ENCODE peak calls at places on chromosomes 6 and 20, in ten cellular contexts. T, B, S, Y, A, X, L, C, D and I are unnamed samples.

GRCh38 chr6:90701146-90701781 is 114.4 kb upstream of the MAP3K7 start:
- DNase-seq in T (no peak), B (peak; percentile 57), S (no peak), Y (no peak), A (peak; percentile 70), X (no peak), L (no peak), C (no peak), D (no peak), I (no peak)

GRCh38 chr6:71533939-71534379 is 245.3 kb downstream of the OGFRL1 start:
- DNase-seq in T (no peak), B (peak; percentile 24), S (no peak), Y (no peak), A (peak; percentile 27), X (no peak), L (no peak), C (no peak), D (peak; percentile 48), I (no peak)

GRCh38 chr20:9250511-9250910 is 181.6 kb downstream of the PLCB4 start:
- DNase-seq in T (no peak), B (no peak), S (no peak), Y (no peak), A (no peak), X (no peak), L (no peak), C (no peak), D (no peak), I (no peak)

GRCh38 chr6:21522007-21522758 is 71.4 kb upstream of the SOX4 start:
- DNase-seq in T (no peak), B (no peak), S (no peak), Y (no peak), A (no peak), X (no peak), L (no peak), C (no peak), D (no peak), I (no peak)

GRCh38 chr20:58645277-58645968 is 5.7 kb upstream of the STX16 start:
- DNase-seq in T (no peak), B (no peak), S (no peak), Y (no peak), A (no peak), X (no peak), L (peak; percentile 8), C (no peak), D (no peak), I (no peak)

GRCh38 chr6:122347251-122347650 is 52.2 kb upstream of the HSF2 start:
- DNase-seq in T (no peak), B (no peak), S (no peak), Y (no peak), A (no peak), X (no peak), L (no peak), C (no peak), D (no peak), I (no peak)

GRCh38 chr6:50816115-50816675 is 2.5 kb upstream of the TFAP2B start:
- DNase-seq in T (peak; percentile 76), B (peak; percentile 88), S (peak; percentile 53), Y (peak; percentile 69), A (peak; percentile 68), X (peak; percentile 68), L (peak; percentile 77), C (peak; percentile 80), D (peak; percentile 74), I (peak; percentile 74)

GRCh38 chr6:41707565-41708200 is 27.7 kb downstream of the TFEB start:
- DNase-seq in T (no peak), B (no peak), S (no peak), Y (no peak), A (peak; percentile 71), X (peak; percentile 67), L (no peak), C (no peak), D (no peak), I (no peak)

GRCh38 chr6:151284431-151285060 is 44.8 kb downstream of the AKAP12 start:
- DNase-seq in T (no peak), B (peak; percentile 36), S (no peak), Y (no peak), A (no peak), X (no peak), L (no peak), C (no peak), D (no peak), I (no peak)

GRCh38 chr6:70616728-70617260 is 50.1 kb downstream of the SDHAF4 start:
- DNase-seq in T (no peak), B (no peak), S (no peak), Y (no peak), A (no peak), X (no peak), L (no peak), C (peak; percentile 29), D (no peak), I (peak; percentile 14)

GRCh38 chr6:17768388-17768787 is 61.7 kb upstream of the NUP153 start:
- DNase-seq in T (no peak), B (peak; percentile 23), S (no peak), Y (no peak), A (no peak), X (no peak), L (no peak), C (no peak), D (peak; percentile 32), I (no peak)

GRCh38 chr6:158799051-158799792 is 19.9 kb downstream of the EZR start:
- DNase-seq in T (peak; percentile 73), B (peak; percentile 95), S (no peak), Y (no peak), A (peak; percentile 44), X (no peak), L (peak; percentile 86), C (peak; percentile 70), D (peak; percentile 67), I (peak; percentile 59)

GRCh38 chr20:17875981-17876385 is 92.6 kb downstream of the SNX5 start:
- DNase-seq in T (no peak), B (no peak), S (no peak), Y (no peak), A (no peak), X (no peak), L (no peak), C (no peak), D (no peak), I (no peak)
- H3K4me1 ChIP-seq in T (peaks cover 33% of the 10 kb centered on the region), B (peaks cover 21% of the 10 kb centered on the region), S (no peaks in the 10 kb centered on the region), Y (peaks cover 41% of the 10 kb centered on the region), A (peaks cover 36% of the 10 kb centered on the region), X (peaks cover 39% of the 10 kb centered on the region), L (peaks cover 37% of the 10 kb centered on the region), C (peaks cover 24% of the 10 kb centered on the region), D (peaks cover 22% of the 10 kb centered on the region), I (peaks cover 52% of the 10 kb centered on the region)

DNA sequence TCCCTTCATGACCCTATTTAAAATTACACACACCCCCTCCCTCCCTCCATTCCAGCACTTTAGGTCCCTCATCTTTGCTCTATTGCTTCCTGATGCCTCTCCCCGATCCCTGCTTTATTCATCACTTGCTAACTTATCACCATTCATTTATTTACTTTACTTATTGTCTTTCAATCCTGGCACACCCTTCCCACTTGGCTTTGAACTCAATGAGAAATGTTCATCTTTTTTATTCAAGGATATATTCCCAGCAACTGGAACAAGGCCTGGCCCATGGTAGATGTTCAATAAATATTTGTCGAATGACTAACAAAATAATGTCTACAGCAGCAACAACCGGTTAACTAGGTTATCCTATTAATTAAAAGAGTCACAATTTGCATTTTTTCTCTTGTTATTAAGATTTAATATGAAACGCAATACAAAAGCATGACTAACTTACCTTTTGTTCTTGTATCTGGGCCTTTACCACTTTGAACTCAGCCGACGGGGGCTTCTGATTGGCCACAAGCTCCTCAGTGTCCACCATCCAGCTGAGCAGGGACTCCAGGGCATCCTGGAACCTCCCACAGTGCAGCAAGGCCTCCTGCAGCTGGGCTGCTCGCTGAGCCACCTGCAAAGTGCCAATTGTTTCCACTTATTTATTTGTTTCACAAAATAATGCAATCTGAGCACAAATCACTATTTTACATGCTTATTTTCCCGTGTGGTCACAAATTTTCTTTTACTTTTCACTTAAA is 107.8 kb downstream of the DST start:
- DNase-seq in T (no peak), B (no peak), S (no peak), Y (no peak), A (no peak), X (no peak), L (no peak), C (no peak), D (no peak), I (no peak)
- H3K9me3 ChIP-seq in T (no peaks in the 10 kb centered on the region), B (no peaks in the 10 kb centered on the region), S (no peaks in the 10 kb centered on the region), Y (no peaks in the 10 kb centered on the region), A (no peaks in the 10 kb centered on the region), X (no peaks in the 10 kb centered on the region), L (no peaks in the 10 kb centered on the region), C (no peaks in the 10 kb centered on the region), D (no peaks in the 10 kb centered on the region), I (no peaks in the 10 kb centered on the region)

DNA sequence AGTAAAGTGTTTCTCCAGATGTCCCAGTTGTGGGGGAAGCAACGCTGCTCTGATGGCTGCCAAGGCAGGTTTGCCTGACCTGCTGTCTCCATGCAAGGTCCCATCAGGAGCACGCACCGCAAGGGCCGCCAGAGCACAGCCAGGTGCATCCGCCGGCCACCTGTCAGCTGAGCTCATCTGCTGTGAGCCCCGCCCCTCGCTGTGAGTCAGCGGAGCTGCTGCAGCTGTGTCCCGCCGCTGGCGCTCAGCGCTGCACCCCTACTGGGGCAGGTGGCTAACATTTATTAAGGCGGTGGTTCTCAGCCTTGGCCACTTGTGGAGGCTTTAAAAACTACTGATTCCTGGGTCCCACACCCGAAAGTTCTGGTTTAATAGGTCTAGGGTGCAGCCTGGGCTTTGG is 225.7 kb downstream of the UST start:
- DNase-seq in T (peak; percentile 51), B (peak; percentile 10), S (no peak), Y (no peak), A (peak; percentile 90), X (peak; percentile 55), L (peak; percentile 69), C (peak; percentile 63), D (no peak), I (peak; percentile 80)
- TF ChIP-seq CTCF in T (no peak), B (no peak), S (no peak), Y (no peak), A (no peak), X (no peak), L (peak; percentile 32), C (no peak), D (no peak), I (no peak)

GRCh38 chr6:48833916-48834315 is 629.1 kb downstream of the MMUT start:
- DNase-seq in T (no peak), B (no peak), S (no peak), Y (no peak), A (no peak), X (no peak), L (no peak), C (no peak), D (no peak), I (no peak)

GRCh38 chr6:48835421-48835958 is 627.6 kb downstream of the MMUT start:
- DNase-seq in T (no peak), B (no peak), S (no peak), Y (no peak), A (no peak), X (no peak), L (no peak), C (no peak), D (peak; percentile 62), I (no peak)

GRCh38 chr6:48840896-48841295 is 622.2 kb downstream of the MMUT start:
- DNase-seq in T (no peak), B (no peak), S (no peak), Y (no peak), A (no peak), X (no peak), L (no peak), C (no peak), D (no peak), I (no peak)

GRCh38 chr6:48834706-48835105 is 628.3 kb downstream of the MMUT start:
- DNase-seq in T (no peak), B (peak; percentile 47), S (no peak), Y (no peak), A (no peak), X (no peak), L (no peak), C (no peak), D (peak; percentile 53), I (no peak)

GRCh38 chr6:48837744-48838143 is 625.3 kb downstream of the MMUT start:
- DNase-seq in T (no peak), B (no peak), S (no peak), Y (no peak), A (no peak), X (no peak), L (no peak), C (no peak), D (no peak), I (no peak)
- H3K4me1 ChIP-seq in T (no peaks in the 10 kb centered on the region), B (no peaks in the 10 kb centered on the region), S (no peaks in the 10 kb centered on the region), Y (no peaks in the 10 kb centered on the region), A (no peaks in the 10 kb centered on the region), X (no peaks in the 10 kb centered on the region), L (no peaks in the 10 kb centered on the region), C (no peaks in the 10 kb centered on the region), D (peaks cover 4% of the 10 kb centered on the region), I (no peaks in the 10 kb centered on the region)